ENCODE peak calls at places on chromosome 13, in four cellular contexts. One of them, this sample, is unnamed.

GRCh38 chr13:56349866-56350265 is 790.9 kb upstream of the PRR20A start:
- DNase-seq in mammary epithelial cell: no peak
- DNase-seq in PC-3: no peak
- DNase-seq in fibroblast of lung: no peak
- DNase-seq in this sample: no peak

GRCh38 chr13:106593131-106593530 is 25.2 kb upstream of the ARGLU1 start:
- DNase-seq in mammary epithelial cell: no peak
- DNase-seq in PC-3: no peak
- DNase-seq in fibroblast of lung: no peak
- DNase-seq in this sample: no peak

GRCh38 chr13:34300559-34300958 is 482.6 kb downstream of the RFC3 start:
- DNase-seq in mammary epithelial cell: peak; percentile 5
- DNase-seq in PC-3: no peak
- DNase-seq in fibroblast of lung: peak; percentile 55
- DNase-seq in this sample: no peak

GRCh38 chr13:110102053-110102452 is 204.9 kb downstream of the COL4A1 start:
- DNase-seq in mammary epithelial cell: no peak
- DNase-seq in PC-3: no peak
- DNase-seq in fibroblast of lung: no peak
- DNase-seq in this sample: no peak

GRCh38 chr13:33321686-33322473 is 36.3 kb upstream of the STARD13 start:
- DNase-seq in mammary epithelial cell: no peak
- DNase-seq in PC-3: no peak
- DNase-seq in fibroblast of lung: no peak
- DNase-seq in this sample: peak; percentile 29

GRCh38 chr13:79404985-79405384 is 1.1 kb downstream of the RBM26 start:
- DNase-seq in mammary epithelial cell: peak; percentile 39
- DNase-seq in PC-3: no peak
- DNase-seq in fibroblast of lung: peak; percentile 23
- DNase-seq in this sample: peak; percentile 32

GRCh38 chr13:61664821-61665705 is 249.4 kb upstream of the PCDH20 start:
- DNase-seq in mammary epithelial cell: no peak
- DNase-seq in PC-3: peak; percentile 61
- DNase-seq in fibroblast of lung: peak; percentile 56
- DNase-seq in this sample: no peak

GRCh38 chr13:102799544-102800144 is 725 bp downstream of the BIVM start:
- DNase-seq in mammary epithelial cell: peak; percentile 41
- DNase-seq in PC-3: no peak
- DNase-seq in fibroblast of lung: peak; percentile 35
- DNase-seq in this sample: peak; percentile 55

GRCh38 chr13:98007001-98007400 is 53.5 kb downstream of the IPO5 start:
- DNase-seq in mammary epithelial cell: no peak
- DNase-seq in PC-3: no peak
- DNase-seq in fibroblast of lung: no peak
- DNase-seq in this sample: no peak

GRCh38 chr13:77143325-77143907 is 116.5 kb upstream of the FBXL3 start:
- DNase-seq in mammary epithelial cell: peak; percentile 73
- DNase-seq in PC-3: peak; percentile 87
- DNase-seq in fibroblast of lung: peak; percentile 1
- DNase-seq in this sample: peak; percentile 39

GRCh38 chr13:41668130-41668757 is 210.9 kb downstream of the RGCC start:
- DNase-seq in mammary epithelial cell: peak; percentile 82
- DNase-seq in PC-3: peak; percentile 84
- DNase-seq in fibroblast of lung: peak; percentile 90
- DNase-seq in this sample: peak; percentile 96

GRCh38 chr13:25114220-25114619 is 18.3 kb downstream of the PABPC3 start:
- DNase-seq in mammary epithelial cell: peak; percentile 75
- DNase-seq in PC-3: peak; percentile 81
- DNase-seq in fibroblast of lung: peak; percentile 58
- DNase-seq in this sample: peak; percentile 84

GRCh38 chr13:43304945-43305344 is 281.6 kb downstream of the DNAJC15 start:
- DNase-seq in mammary epithelial cell: no peak
- DNase-seq in PC-3: no peak
- DNase-seq in fibroblast of lung: no peak
- DNase-seq in this sample: no peak

GRCh38 chr13:26614721-26615120 is 57.2 kb downstream of the WASF3 start:
- DNase-seq in mammary epithelial cell: no peak
- DNase-seq in PC-3: no peak
- DNase-seq in fibroblast of lung: no peak
- DNase-seq in this sample: no peak

GRCh38 chr13:32191452-32191998 is 123.6 kb downstream of the ZAR1L start:
- DNase-seq in mammary epithelial cell: no peak
- DNase-seq in PC-3: no peak
- DNase-seq in fibroblast of lung: no peak
- DNase-seq in this sample: no peak

GRCh38 chr13:90979059-90979458 is 368.4 kb upstream of the MIR17HG start:
- DNase-seq in mammary epithelial cell: no peak
- DNase-seq in PC-3: no peak
- DNase-seq in fibroblast of lung: peak; percentile 34
- DNase-seq in this sample: no peak

GRCh38 chr13:64591981-64592380 is 2638.2 kb downstream of the PCDH9 start:
- DNase-seq in mammary epithelial cell: peak; percentile 26
- DNase-seq in PC-3: peak; percentile 22
- DNase-seq in fibroblast of lung: peak; percentile 62
- DNase-seq in this sample: peak; percentile 41

GRCh38 chr13:62320129-62320724 is 904.6 kb upstream of the PCDH20 start:
- DNase-seq in mammary epithelial cell: peak; percentile 0
- DNase-seq in PC-3: peak; percentile 49
- DNase-seq in fibroblast of lung: peak; percentile 41
- DNase-seq in this sample: peak; percentile 82

GRCh38 chr13:112105244-112105681 is 38.3 kb downstream of the SOX1 start:
- DNase-seq in mammary epithelial cell: no peak
- DNase-seq in PC-3: no peak
- DNase-seq in fibroblast of lung: no peak
- DNase-seq in this sample: no peak

GRCh38 chr13:108083056-108083455 is 132.3 kb downstream of the LIG4 start:
- DNase-seq in mammary epithelial cell: peak; percentile 54
- DNase-seq in PC-3: peak; percentile 59
- DNase-seq in fibroblast of lung: peak; percentile 62
- DNase-seq in this sample: peak; percentile 9

GRCh38 chr13:88919970-88920628 is 1248.9 kb downstream of the SLITRK5 start:
- DNase-seq in mammary epithelial cell: no peak
- DNase-seq in PC-3: no peak
- DNase-seq in fibroblast of lung: no peak
- DNase-seq in this sample: no peak

GRCh38 chr13:43567608-43568007 is 219.2 kb downstream of the ENOX1 start:
- DNase-seq in mammary epithelial cell: peak; percentile 16
- DNase-seq in PC-3: peak; percentile 64
- DNase-seq in fibroblast of lung: peak; percentile 38
- DNase-seq in this sample: peak; percentile 65

GRCh38 chr13:45781553-45782326 is 69.8 kb downstream of the SIAH3 start:
- DNase-seq in mammary epithelial cell: peak; percentile 31
- DNase-seq in PC-3: peak; percentile 2
- DNase-seq in fibroblast of lung: peak; percentile 47
- DNase-seq in this sample: no peak

GRCh38 chr13:58950911-58951310 is 1212.8 kb downstream of the DIAPH3 start:
- DNase-seq in mammary epithelial cell: no peak
- DNase-seq in PC-3: no peak
- DNase-seq in fibroblast of lung: no peak
- DNase-seq in this sample: no peak

GRCh38 chr13:97976551-97977375 is 23.3 kb downstream of the IPO5 start:
- DNase-seq in mammary epithelial cell: peak; percentile 20
- DNase-seq in PC-3: no peak
- DNase-seq in fibroblast of lung: no peak
- DNase-seq in this sample: peak; percentile 73

GRCh38 chr13:109697936-109698335 is 88.4 kb downstream of the IRS2 start:
- DNase-seq in mammary epithelial cell: no peak
- DNase-seq in PC-3: no peak
- DNase-seq in fibroblast of lung: no peak
- DNase-seq in this sample: no peak

GRCh38 chr13:98525852-98526512 is 50.9 kb downstream of the STK24 start:
- DNase-seq in mammary epithelial cell: no peak
- DNase-seq in PC-3: no peak
- DNase-seq in fibroblast of lung: no peak
- DNase-seq in this sample: no peak

GRCh38 chr13:80529734-80530133 is 188.8 kb upstream of the SPRY2 start:
- DNase-seq in mammary epithelial cell: peak; percentile 14
- DNase-seq in PC-3: peak; percentile 52
- DNase-seq in fibroblast of lung: peak; percentile 39
- DNase-seq in this sample: no peak

GRCh38 chr13:75217949-75218348 is 264.0 kb downstream of the TBC1D4 start:
- DNase-seq in mammary epithelial cell: peak; percentile 7
- DNase-seq in PC-3: peak; percentile 3
- DNase-seq in fibroblast of lung: peak; percentile 79
- DNase-seq in this sample: peak; percentile 71

GRCh38 chr13:113838711-113839201 is 25.1 kb downstream of the GAS6 start:
- DNase-seq in mammary epithelial cell: no peak
- DNase-seq in PC-3: no peak
- DNase-seq in fibroblast of lung: no peak
- DNase-seq in this sample: no peak
- H3K9ac ChIP-seq in mammary epithelial cell: peak overlapping the region; percentile 27
- H3K9ac ChIP-seq in PC-3: no peak overlapping the region
- H3K9ac ChIP-seq in fibroblast of lung: no peak overlapping the region
- H3K9ac ChIP-seq in this sample: peak overlapping the region; percentile 83

GRCh38 chr13:48068952-48069351 is 26.0 kb downstream of the MED4 start:
- DNase-seq in mammary epithelial cell: no peak
- DNase-seq in PC-3: no peak
- DNase-seq in fibroblast of lung: peak; percentile 3
- DNase-seq in this sample: no peak
- H3K9me3 ChIP-seq in mammary epithelial cell: peaks cover 47% of the 10 kb centered on the region
- H3K9me3 ChIP-seq in PC-3: peaks cover 7% of the 10 kb centered on the region
- H3K9me3 ChIP-seq in fibroblast of lung: no peaks in the 10 kb centered on the region
- H3K9me3 ChIP-seq in this sample: peaks cover 53% of the 10 kb centered on the region

DNA sequence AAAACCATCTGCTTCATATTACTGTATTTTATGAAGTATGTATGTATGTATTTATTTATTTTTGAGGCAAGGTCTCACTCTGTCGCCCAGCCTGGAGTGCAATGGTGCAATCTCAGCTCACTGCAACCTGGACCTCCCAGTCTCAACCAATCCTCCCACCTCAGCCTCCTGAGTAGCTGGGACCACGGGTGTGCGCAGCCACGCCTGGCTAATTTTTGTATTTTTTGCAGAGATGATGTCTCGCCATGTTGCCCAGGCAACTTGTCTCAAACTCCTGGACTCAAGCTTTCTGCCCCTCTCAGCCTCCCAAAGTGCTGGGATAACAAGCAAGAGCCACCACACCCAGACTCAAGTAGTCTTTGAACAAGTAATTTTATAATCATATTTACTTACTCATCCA is 5.5 kb downstream of the KATNAL1 start:
- DNase-seq in mammary epithelial cell: no peak
- DNase-seq in PC-3: no peak
- DNase-seq in fibroblast of lung: peak; percentile 20
- DNase-seq in this sample: no peak
- H3K9ac ChIP-seq in mammary epithelial cell: no peak overlapping the region
- H3K9ac ChIP-seq in PC-3: no peak overlapping the region
- H3K9ac ChIP-seq in fibroblast of lung: no peak overlapping the region
- H3K9ac ChIP-seq in this sample: no peak overlapping the region

DNA sequence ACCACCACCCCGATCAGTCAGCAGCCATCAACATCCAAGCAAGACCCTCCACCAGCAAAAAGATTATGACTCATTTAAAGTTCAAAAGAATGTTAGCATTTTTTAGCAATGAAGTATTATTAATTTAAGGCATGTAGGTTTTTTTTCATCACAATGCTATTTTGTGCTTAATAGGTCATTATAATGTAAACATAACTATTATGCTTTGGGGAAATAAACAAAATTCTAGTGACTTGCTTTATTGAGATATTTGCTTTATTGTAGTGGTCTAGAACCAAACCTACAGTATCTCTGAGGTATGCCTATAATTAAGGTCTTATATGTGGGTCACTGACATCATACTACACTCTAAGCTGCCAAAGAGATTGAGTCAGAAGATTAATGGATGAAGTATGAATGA is 20.0 kb downstream of the KLF12 start:
- DNase-seq in mammary epithelial cell: peak; percentile 9
- DNase-seq in PC-3: peak; percentile 26
- DNase-seq in fibroblast of lung: peak; percentile 82
- DNase-seq in this sample: peak; percentile 57
- H3K9me3 ChIP-seq in mammary epithelial cell: peaks cover 2% of the 10 kb centered on the region
- H3K9me3 ChIP-seq in PC-3: peaks cover 1% of the 10 kb centered on the region
- H3K9me3 ChIP-seq in fibroblast of lung: no peaks in the 10 kb centered on the region
- H3K9me3 ChIP-seq in this sample: peaks cover 8% of the 10 kb centered on the region

DNA sequence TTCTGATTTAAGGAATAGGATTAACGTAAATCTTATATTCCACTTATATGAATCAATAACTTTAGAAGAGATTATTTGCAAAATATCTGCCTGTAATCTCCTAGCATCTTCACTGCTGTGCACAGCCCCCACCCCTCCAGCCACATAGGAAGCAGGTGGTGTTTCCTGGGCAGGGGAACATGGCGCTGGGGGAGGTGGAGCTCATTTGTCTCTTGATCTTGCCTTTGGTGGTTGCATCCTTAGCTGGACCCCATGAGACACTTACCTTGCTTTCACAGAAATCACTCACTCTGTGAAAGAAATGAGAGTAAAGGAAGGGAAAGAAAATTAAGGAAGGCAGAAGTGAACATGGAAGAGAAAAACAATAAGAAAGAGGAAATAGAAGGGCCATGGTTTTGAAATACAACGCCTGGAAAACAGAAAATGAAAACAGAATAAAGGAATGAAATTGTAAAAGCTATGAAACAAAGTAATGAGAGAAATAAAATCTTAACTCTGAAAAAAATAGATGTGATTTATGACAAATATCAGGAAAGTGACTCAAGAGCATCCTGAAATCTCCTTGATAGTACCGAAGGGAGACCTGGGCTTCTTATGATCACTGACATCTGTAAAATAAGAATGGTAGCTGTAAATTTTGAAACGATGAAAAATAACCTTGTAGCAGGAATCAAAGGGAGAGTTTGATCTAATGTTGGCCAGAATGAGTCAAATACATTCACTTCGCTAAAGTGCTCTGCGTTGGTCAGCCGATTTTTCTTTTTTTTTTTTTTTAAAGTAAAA is 17.2 kb upstream of the RNASEH2B start:
- DNase-seq in mammary epithelial cell: no peak
- DNase-seq in PC-3: no peak
- DNase-seq in fibroblast of lung: no peak
- DNase-seq in this sample: no peak
- H3K9ac ChIP-seq in mammary epithelial cell: no peak overlapping the region
- H3K9ac ChIP-seq in PC-3: no peak overlapping the region
- H3K9ac ChIP-seq in fibroblast of lung: no peak overlapping the region
- H3K9ac ChIP-seq in this sample: no peak overlapping the region

DNA sequence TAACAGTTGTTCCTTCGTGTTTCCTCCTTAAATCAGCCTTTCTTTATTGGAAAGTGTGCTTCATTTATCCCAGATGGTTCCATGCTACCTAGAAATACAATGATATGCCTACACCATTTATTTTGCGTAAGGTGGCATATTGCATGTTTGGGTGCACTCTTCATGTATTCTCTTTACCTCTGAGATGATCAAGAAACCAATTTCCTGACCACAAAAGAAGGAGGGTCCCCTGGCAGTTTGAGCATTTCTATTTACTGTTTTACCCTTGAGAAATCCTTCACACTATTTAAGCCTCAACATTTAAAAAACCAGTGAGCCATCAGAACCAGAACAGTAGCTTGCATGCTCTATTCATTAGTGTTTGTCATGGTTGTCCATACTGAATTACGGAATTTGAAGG is 354.0 kb downstream of the MTUS2 start:
- DNase-seq in mammary epithelial cell: no peak
- DNase-seq in PC-3: no peak
- DNase-seq in fibroblast of lung: no peak
- DNase-seq in this sample: no peak
- H3K9me3 ChIP-seq in mammary epithelial cell: peaks cover 38% of the 10 kb centered on the region
- H3K9me3 ChIP-seq in PC-3: peaks cover 5% of the 10 kb centered on the region
- H3K9me3 ChIP-seq in fibroblast of lung: no peaks in the 10 kb centered on the region
- H3K9me3 ChIP-seq in this sample: no peaks in the 10 kb centered on the region

GRCh38 chr13:51729853-51730553 is 74.0 kb downstream of the DHRS12 start:
- DNase-seq in mammary epithelial cell: peak; percentile 77
- DNase-seq in PC-3: peak; percentile 74
- DNase-seq in fibroblast of lung: peak; percentile 88
- DNase-seq in this sample: peak; percentile 95
- H3K9ac ChIP-seq in mammary epithelial cell: peak overlapping the region; percentile 53
- H3K9ac ChIP-seq in PC-3: peak overlapping the region; percentile 18
- H3K9ac ChIP-seq in fibroblast of lung: peak overlapping the region; percentile 17
- H3K9ac ChIP-seq in this sample: peak overlapping the region; percentile 73